ENCODE peak calls at places on chromosomes 7 and 10, in four cellular contexts. M is endothelial cell of umbilical vein, P is HCT116, A is PC-9. B is an unnamed sample.

GRCh38 chr7:152355474-152356057 is 80.2 kb downstream of the KMT2C start:
- DNase-seq in A (no peak), M (no peak), P (no peak), B (no peak)

GRCh38 chr7:131681961-131682360 is 125.5 kb upstream of the PODXL start:
- DNase-seq in P (no peak), M (no peak), A (no peak), B (no peak)

GRCh38 chr7:155925682-155926081 is 113.4 kb upstream of the SHH start:
- DNase-seq in P (no peak), A (no peak), M (no peak), B (no peak)

GRCh38 chr10:121788115-121788514 is 139.7 kb downstream of the ATE1 start:
- DNase-seq in M (no peak), A (no peak), P (no peak), B (no peak)

GRCh38 chr7:509426-509825 is 10.2 kb downstream of the PDGFA start:
- DNase-seq in A (no peak), M (no peak), P (no peak), B (no peak)

GRCh38 chr7:155861480-155861868 is 49.2 kb upstream of the SHH start:
- DNase-seq in M (no peak), A (no peak), P (no peak), B (no peak)

GRCh38 chr7:10708447-10708846 is 265.2 kb upstream of the PHF14 start:
- DNase-seq in P (peak; percentile 28), M (no peak), A (no peak), B (peak; percentile 23)

GRCh38 chr7:74217455-74218342 is 7.9 kb downstream of the LAT2 start:
- DNase-seq in A (no peak), M (no peak), P (no peak), B (no peak)

GRCh38 chr10:88530629-88531382 is 52.3 kb downstream of the RNLS start:
- DNase-seq in A (no peak), P (no peak), M (no peak), B (no peak)

GRCh38 chr7:30472771-30473392 is 5.7 kb downstream of the NOD1 start:
- DNase-seq in P (no peak), A (peak; percentile 24), M (peak; percentile 37), B (no peak)

GRCh38 chr7:138661236-138661635 is 39.9 kb downstream of the SVOPL start:
- DNase-seq in A (no peak), P (no peak), M (no peak), B (no peak)

GRCh38 chr7:93232673-93233018 is 480 bp downstream of the VPS50 start:
- DNase-seq in P (no peak), A (no peak), M (no peak), B (no peak)

GRCh38 chr7:88226886-88227516 is 7.2 kb upstream of the SRI start:
- DNase-seq in A (peak; percentile 83), P (peak; percentile 68), M (peak; percentile 74), B (no peak)

GRCh38 chr7:12633589-12633988 is 53.8 kb upstream of the ARL4A start:
- DNase-seq in M (no peak), A (no peak), P (no peak), B (no peak)

GRCh38 chr7:39720586-39720985 is 97.2 kb downstream of the RALA start:
- DNase-seq in M (no peak), P (no peak), A (peak; percentile 78), B (no peak)

GRCh38 chr7:51022821-51023220 is 240.1 kb upstream of the GRB10 start:
- DNase-seq in M (no peak), P (no peak), A (no peak), B (no peak)

GRCh38 chr7:24283900-24284698 is at the start of gene NPY:
- DNase-seq in A (no peak), M (no peak), P (no peak), B (no peak)

GRCh38 chr7:107047902-107048782 is 3.6 kb downstream of the PRKAR2B start:
- DNase-seq in P (no peak), A (no peak), M (peak; percentile 86), B (no peak)

GRCh38 chr10:24691113-24691512 is 32.6 kb downstream of the ARHGAP21 start:
- DNase-seq in A (no peak), P (no peak), M (no peak), B (no peak)

GRCh38 chr10:79246606-79247275 is 100.5 kb upstream of the PPIF start:
- DNase-seq in P (no peak), A (no peak), M (peak; percentile 59), B (no peak)

GRCh38 chr10:98858525-98858924 is 377.1 kb downstream of the HPSE2 start:
- DNase-seq in M (no peak), P (peak; percentile 39), A (no peak), B (no peak)

GRCh38 chr7:14748461-14748860 is 154.1 kb downstream of the DGKB start:
- DNase-seq in A (no peak), P (peak; percentile 39), M (peak; percentile 95), B (no peak)

GRCh38 chr10:11853468-11853867 is 30.3 kb downstream of the PROSER2 start:
- DNase-seq in M (no peak), A (no peak), P (no peak), B (no peak)

GRCh38 chr10:119667562-119668328 is 16.6 kb downstream of the BAG3 start:
- DNase-seq in P (peak; percentile 87), A (peak; percentile 88), M (no peak), B (peak; percentile 32)

GRCh38 chr7:92415225-92415624 is 32.1 kb upstream of the GATAD1 start:
- DNase-seq in A (no peak), P (no peak), M (no peak), B (no peak)

GRCh38 chr7:93574646-93575554 is at the start of gene CALCR:
- DNase-seq in A (peak; percentile 29), P (no peak), M (no peak), B (peak; percentile 48)

GRCh38 chr7:18153183-18153748 is 125.6 kb upstream of the PRPS1L1 start:
- DNase-seq in M (no peak), A (no peak), P (no peak), B (no peak)

GRCh38 chr10:693506-693905 is 4.0 kb upstream of the DIP2C start:
- DNase-seq in M (no peak), P (no peak), A (no peak), B (no peak)

GRCh38 chr10:112184379-112184778 is 814 bp upstream of the GPAM start:
- DNase-seq in A (no peak), P (no peak), M (no peak), B (no peak)

DNA sequence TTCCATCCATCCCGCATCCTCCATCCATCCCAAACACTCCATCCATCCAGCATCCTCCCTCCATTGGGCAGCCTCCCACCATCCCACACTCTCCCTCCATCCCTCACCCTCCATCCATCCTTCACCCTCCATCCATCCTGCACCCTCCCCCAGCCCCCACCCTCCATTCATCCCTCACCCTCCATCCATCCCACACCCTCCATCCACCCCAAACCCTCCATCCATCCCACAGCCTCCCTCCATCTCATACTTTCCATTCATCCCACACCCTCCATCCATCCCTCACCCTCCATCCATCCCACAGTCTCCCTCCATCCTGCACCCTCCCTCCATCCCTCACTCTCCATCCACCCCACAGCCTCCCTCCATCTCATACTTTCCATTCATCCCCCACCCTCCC is 60.4 kb downstream of the FOXI2 start:
- DNase-seq in M (peak; percentile 15), P (no peak), A (no peak), B (no peak)
- H3K9me3 ChIP-seq in M (no peaks in the 10 kb centered on the region), P (peaks cover 3% of the 10 kb centered on the region), A (no peaks in the 10 kb centered on the region), B (no peaks in the 10 kb centered on the region)

GRCh38 chr10:133186416-133187090 is 26.5 kb downstream of the KNDC1 start:
- DNase-seq in A (no peak), P (no peak), M (no peak), B (no peak)
- H3K4me2 ChIP-seq in A (no peak overlapping the region), P (no peak overlapping the region), M (no peak overlapping the region), B (no peak overlapping the region)

GRCh38 chr10:125283191-125283590 is 122.8 kb upstream of the CTBP2 start:
- DNase-seq in M (no peak), A (no peak), P (no peak), B (peak; percentile 21)
- H3K9me3 ChIP-seq in M (no peaks in the 10 kb centered on the region), A (no peaks in the 10 kb centered on the region), P (no peaks in the 10 kb centered on the region), B (peaks cover 2% of the 10 kb centered on the region)

GRCh38 chr7:101942603-101943210 is 125.3 kb downstream of the CUX1 start:
- DNase-seq in A (peak; percentile 37), M (no peak), P (no peak), B (no peak)
- H3K4me2 ChIP-seq in A (peak overlapping the region; percentile 66), M (no peak overlapping the region), P (peak overlapping the region; percentile 87), B (no peak overlapping the region)

GRCh38 chr7:68805159-68805558 is 793.1 kb upstream of the AUTS2 start:
- DNase-seq in M (no peak), A (no peak), P (no peak), B (no peak)
- H3K9me3 ChIP-seq in M (peaks cover 3% of the 10 kb centered on the region), A (no peaks in the 10 kb centered on the region), P (peaks cover 3% of the 10 kb centered on the region), B (no peaks in the 10 kb centered on the region)

GRCh38 chr7:35695987-35696386 is 1.1 kb upstream of the HERPUD2 start:
- DNase-seq in P (no peak), A (no peak), M (no peak), B (no peak)
- H3K4me2 ChIP-seq in P (peak overlapping the region; percentile 92), A (peak overlapping the region; percentile 79), M (peak overlapping the region; percentile 84), B (peak overlapping the region; percentile 66)

B was measured in neuronal stem cell.